ENCODE peak calls at places on chromosome 6, in four cellular contexts. One of them, this sample, is unnamed.

GRCh38 chr6:27873101-27874030 is 38.8 kb downstream of the OR2B2 start:
- DNase-seq in transverse colon: peak
- DNase-seq in ovary: no peak
- DNase-seq in tibial nerve: no peak
- DNase-seq in this sample: no peak

GRCh38 chr6:24844061-24844460 is 45.3 kb upstream of the ARMH2 start:
- DNase-seq in ovary: no peak
- DNase-seq in tibial nerve: no peak
- DNase-seq in transverse colon: no peak
- DNase-seq in this sample: no peak

GRCh38 chr6:6688951-6689350 is 100.4 kb downstream of the LY86 start:
- DNase-seq in tibial nerve: no peak
- DNase-seq in ovary: no peak
- DNase-seq in transverse colon: no peak
- DNase-seq in this sample: no peak

GRCh38 chr6:12147557-12148316 is 135.6 kb downstream of the HIVEP1 start:
- DNase-seq in transverse colon: no peak
- DNase-seq in tibial nerve: no peak
- DNase-seq in ovary: no peak
- DNase-seq in this sample: no peak

GRCh38 chr6:37524025-37524647 is 24.4 kb upstream of the CCDC167 start:
- DNase-seq in ovary: no peak
- DNase-seq in transverse colon: no peak
- DNase-seq in tibial nerve: no peak
- DNase-seq in this sample: no peak

GRCh38 chr6:149851461-149851860 is 12.7 kb downstream of the LRP11 start:
- DNase-seq in ovary: no peak
- DNase-seq in tibial nerve: no peak
- DNase-seq in transverse colon: no peak
- DNase-seq in this sample: no peak

GRCh38 chr6:21664263-21665081 is 70.9 kb downstream of the SOX4 start:
- DNase-seq in ovary: peak
- DNase-seq in tibial nerve: no peak
- DNase-seq in transverse colon: peak
- DNase-seq in this sample: peak

GRCh38 chr6:36197739-36198221 is 1.2 kb downstream of the BRPF3 start:
- DNase-seq in tibial nerve: no peak
- DNase-seq in ovary: peak
- DNase-seq in transverse colon: no peak
- DNase-seq in this sample: no peak

GRCh38 chr6:163837681-163838431 is 423.3 kb downstream of the QKI start:
- DNase-seq in ovary: no peak
- DNase-seq in transverse colon: no peak
- DNase-seq in tibial nerve: no peak
- DNase-seq in this sample: no peak

GRCh38 chr6:28429781-28430180 is 13.5 kb downstream of the ZSCAN23 start:
- DNase-seq in ovary: no peak
- DNase-seq in tibial nerve: no peak
- DNase-seq in transverse colon: no peak
- DNase-seq in this sample: no peak

GRCh38 chr6:62891065-62891647 is 320.1 kb upstream of the FKBP1C start:
- DNase-seq in ovary: no peak
- DNase-seq in transverse colon: no peak
- DNase-seq in tibial nerve: no peak
- DNase-seq in this sample: no peak

GRCh38 chr6:40894962-40895799 is 143.8 kb downstream of the UNC5CL start:
- DNase-seq in ovary: peak
- DNase-seq in transverse colon: peak
- DNase-seq in tibial nerve: no peak
- DNase-seq in this sample: peak

GRCh38 chr6:129517288-129517687 is 192.7 kb downstream of the ARHGAP18 start:
- DNase-seq in transverse colon: no peak
- DNase-seq in ovary: no peak
- DNase-seq in tibial nerve: no peak
- DNase-seq in this sample: no peak

GRCh38 chr6:56420296-56420695 is 172.9 kb upstream of the COL21A1 start:
- DNase-seq in ovary: no peak
- DNase-seq in tibial nerve: no peak
- DNase-seq in transverse colon: no peak
- DNase-seq in this sample: no peak

GRCh38 chr6:139392834-139393233 is 18.4 kb upstream of the CITED2 start:
- DNase-seq in transverse colon: no peak
- DNase-seq in tibial nerve: no peak
- DNase-seq in ovary: no peak
- DNase-seq in this sample: no peak

GRCh38 chr6:83051386-83052172 is 14.1 kb downstream of the UBE3D start:
- DNase-seq in ovary: no peak
- DNase-seq in tibial nerve: no peak
- DNase-seq in transverse colon: no peak
- DNase-seq in this sample: no peak
- TF ChIP-seq EP300 in ovary: no peak
- TF ChIP-seq EP300 in tibial nerve: no peak
- TF ChIP-seq EP300 in transverse colon: no peak
- TF ChIP-seq EP300 in this sample: no peak

GRCh38 chr6:132084811-132085509 is 133.8 kb upstream of the CCN2 start:
- DNase-seq in transverse colon: no peak
- DNase-seq in tibial nerve: no peak
- DNase-seq in ovary: no peak
- DNase-seq in this sample: no peak
- H3K4me3 ChIP-seq in transverse colon: no peak
- H3K4me3 ChIP-seq in tibial nerve: no peak
- H3K4me3 ChIP-seq in ovary: peak
- H3K4me3 ChIP-seq in this sample: peak

GRCh38 chr6:151680846-151681425 is 126.5 kb upstream of the ESR1 start:
- DNase-seq in tibial nerve: no peak
- DNase-seq in transverse colon: no peak
- DNase-seq in ovary: no peak
- DNase-seq in this sample: no peak
- TF ChIP-seq EP300 in tibial nerve: no peak
- TF ChIP-seq EP300 in transverse colon: no peak
- TF ChIP-seq EP300 in ovary: no peak
- TF ChIP-seq EP300 in this sample: no peak

GRCh38 chr6:155054851-155055250 is 59.7 kb downstream of the TIAM2 start:
- DNase-seq in tibial nerve: no peak
- DNase-seq in ovary: no peak
- DNase-seq in transverse colon: no peak
- DNase-seq in this sample: no peak
- H3K4me3 ChIP-seq in tibial nerve: no peak
- H3K4me3 ChIP-seq in ovary: no peak
- H3K4me3 ChIP-seq in transverse colon: no peak
- H3K4me3 ChIP-seq in this sample: no peak

DNA sequence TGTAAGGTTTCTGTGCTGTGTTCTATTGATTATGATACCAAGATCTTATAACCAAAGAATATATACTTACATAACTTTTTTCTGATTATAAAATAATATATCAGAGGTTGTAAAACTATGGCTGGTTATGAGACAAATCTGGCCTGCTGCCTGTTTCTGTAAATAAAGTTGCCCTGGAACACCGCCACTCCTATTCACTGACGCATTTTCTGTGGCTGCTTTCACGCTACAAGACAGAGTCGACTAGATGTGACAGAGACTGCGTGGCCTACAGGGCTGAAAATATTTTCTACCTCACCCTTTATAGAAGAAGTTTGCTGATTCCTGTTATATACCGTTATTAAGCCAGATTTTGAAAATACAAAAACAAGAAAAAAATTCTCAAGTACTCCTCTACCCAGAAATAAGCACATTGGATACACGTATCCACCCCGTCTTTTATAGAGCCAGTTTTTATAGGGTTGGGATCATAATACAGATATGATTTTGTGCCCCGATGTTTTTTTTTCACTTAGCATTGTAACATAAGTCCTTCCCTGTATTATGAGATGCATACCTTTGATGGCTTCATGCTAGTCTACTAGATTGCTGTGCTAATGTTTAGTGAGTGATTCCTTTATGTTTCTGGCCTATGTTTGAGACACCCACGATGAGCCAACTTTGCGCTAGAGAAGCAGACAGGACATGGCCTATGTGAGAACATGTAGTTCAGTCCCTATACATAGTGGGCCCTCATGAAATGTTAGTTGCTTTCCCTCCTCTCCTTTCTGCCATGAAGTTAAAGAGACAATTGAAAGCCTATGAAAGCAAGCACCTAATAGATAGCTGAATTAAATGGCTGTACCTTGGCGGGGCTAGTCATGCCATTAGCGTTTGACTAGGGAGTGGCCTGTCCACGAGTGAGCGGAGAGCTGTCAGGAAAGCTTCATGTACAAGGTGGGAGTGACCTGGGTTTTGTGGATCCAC is 98.1 kb upstream of the KCNK16 start:
- DNase-seq in transverse colon: peak
- DNase-seq in tibial nerve: no peak
- DNase-seq in ovary: no peak
- DNase-seq in this sample: peak
- TF ChIP-seq EP300 in transverse colon: peak
- TF ChIP-seq EP300 in tibial nerve: no peak
- TF ChIP-seq EP300 in ovary: no peak
- TF ChIP-seq EP300 in this sample: peak

DNA sequence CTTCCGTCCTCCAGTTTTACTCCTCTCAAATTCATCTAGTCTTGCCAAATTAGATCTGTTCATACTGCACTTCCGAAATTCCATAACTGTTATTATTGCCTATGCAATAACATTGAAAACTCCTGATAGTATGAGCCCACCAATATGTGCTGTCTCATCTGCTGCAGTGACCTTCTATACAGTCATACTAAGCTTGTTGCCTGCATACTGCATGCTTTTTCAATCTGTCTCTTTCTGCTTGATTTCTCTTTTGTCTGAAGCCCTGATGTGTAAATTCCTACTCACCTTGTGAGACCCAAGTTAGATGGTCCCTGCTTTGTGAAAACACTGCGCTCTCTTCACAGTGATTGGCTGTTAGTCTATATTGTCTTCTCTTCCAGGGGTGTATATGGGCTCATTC is 1.1 kb downstream of the TBP start:
- DNase-seq in tibial nerve: no peak
- DNase-seq in ovary: no peak
- DNase-seq in transverse colon: no peak
- DNase-seq in this sample: no peak
- H3K4me3 ChIP-seq in tibial nerve: no peak
- H3K4me3 ChIP-seq in ovary: peak
- H3K4me3 ChIP-seq in transverse colon: no peak
- H3K4me3 ChIP-seq in this sample: peak